ENCODE peak calls at places on chromosomes 16 and 17, in five cellular contexts. E is GM12878, M is WTC11, G is H1, H is HepG2. D is an unnamed sample.
A peak's percentile ranks its signal among the peaks of the same experiment; 100 is the strongest.

GRCh38 chr17:50629902-50630301 is 4.8 kb upstream of the ABCC3 start:
- DNase-seq in E (no peak), H (no peak), M (no peak), G (no peak), D (no peak)

GRCh38 chr16:1980026-1980769 is 1.1 kb downstream of the NOXO1 start:
- DNase-seq in G (no peak), M (peak; percentile 45), E (no peak), H (no peak), D (no peak)

GRCh38 chr16:85308585-85309540 is 196.6 kb upstream of the CIBAR2 start:
- DNase-seq in E (no peak), G (no peak), M (no peak), H (no peak), D (no peak)

GRCh38 chr16:27529962-27530361 is 19.8 kb downstream of the GTF3C1 start:
- DNase-seq in H (no peak), M (no peak), G (no peak), E (no peak), D (no peak)

GRCh38 chr17:63939401-63939800 is 7.3 kb upstream of the CD79B start:
- DNase-seq in G (no peak), E (no peak), M (no peak), H (no peak), D (no peak)

GRCh38 chr17:42518046-42518754 is 17.8 kb upstream of the NAGLU start:
- DNase-seq in M (no peak), E (no peak), G (no peak), H (no peak), D (peak; percentile 64)

GRCh38 chr16:46743232-46743719 is 4.9 kb downstream of the MYLK3 start:
- DNase-seq in E (no peak), G (no peak), H (peak; percentile 33), M (no peak), D (peak; percentile 85)

GRCh38 chr16:8866884-8867482 is 1.8 kb downstream of the CARHSP1 start:
- DNase-seq in M (no peak), E (no peak), G (no peak), H (no peak), D (no peak)

GRCh38 chr16:88665148-88665547 is 2.3 kb upstream of the MVD start:
- DNase-seq in M (no peak), G (no peak), E (no peak), H (no peak), D (no peak)

GRCh38 chr16:8878523-8878911 is 3.6 kb upstream of the LITAFD start:
- DNase-seq in H (no peak), E (no peak), G (no peak), M (no peak), D (no peak)

GRCh38 chr16:86740298-86740697 is 161.9 kb downstream of the FOXL1 start:
- DNase-seq in G (no peak), E (no peak), H (no peak), M (no peak), D (no peak)

GRCh38 chr17:19392303-19392702 is 5.3 kb upstream of the MFAP4 start:
- DNase-seq in H (no peak), G (no peak), M (no peak), E (no peak), D (no peak)

GRCh38 chr17:18045691-18046090 is 6.5 kb downstream of the GID4 start:
- DNase-seq in H (no peak), E (no peak), M (no peak), G (no peak), D (no peak)

GRCh38 chr17:61660726-61661125 is 69.7 kb upstream of the NACA2 start:
- DNase-seq in M (no peak), H (no peak), G (no peak), E (no peak), D (no peak)

GRCh38 chr17:1750628-1751027 is 8.0 kb downstream of the SERPINF2 start:
- DNase-seq in H (no peak), M (no peak), E (no peak), G (no peak), D (no peak)

GRCh38 chr16:4911831-4912422 is 25.0 kb downstream of the PPL start:
- DNase-seq in M (no peak), E (no peak), G (no peak), H (peak; percentile 32), D (no peak)

GRCh38 chr17:16432017-16432416 is 16.6 kb downstream of the TRPV2 start:
- DNase-seq in G (no peak), H (no peak), E (no peak), M (no peak), D (no peak)

GRCh38 chr17:56125830-56126819 is 27.1 kb upstream of the ANKFN1 start:
- DNase-seq in H (peak; percentile 27), E (no peak), G (no peak), M (no peak), D (peak; percentile 37)

GRCh38 chr16:14300631-14301149 is 229.6 kb downstream of the MRTFB start:
- DNase-seq in E (no peak), M (peak; percentile 59), H (peak; percentile 88), G (no peak), D (peak; percentile 53)

DNA sequence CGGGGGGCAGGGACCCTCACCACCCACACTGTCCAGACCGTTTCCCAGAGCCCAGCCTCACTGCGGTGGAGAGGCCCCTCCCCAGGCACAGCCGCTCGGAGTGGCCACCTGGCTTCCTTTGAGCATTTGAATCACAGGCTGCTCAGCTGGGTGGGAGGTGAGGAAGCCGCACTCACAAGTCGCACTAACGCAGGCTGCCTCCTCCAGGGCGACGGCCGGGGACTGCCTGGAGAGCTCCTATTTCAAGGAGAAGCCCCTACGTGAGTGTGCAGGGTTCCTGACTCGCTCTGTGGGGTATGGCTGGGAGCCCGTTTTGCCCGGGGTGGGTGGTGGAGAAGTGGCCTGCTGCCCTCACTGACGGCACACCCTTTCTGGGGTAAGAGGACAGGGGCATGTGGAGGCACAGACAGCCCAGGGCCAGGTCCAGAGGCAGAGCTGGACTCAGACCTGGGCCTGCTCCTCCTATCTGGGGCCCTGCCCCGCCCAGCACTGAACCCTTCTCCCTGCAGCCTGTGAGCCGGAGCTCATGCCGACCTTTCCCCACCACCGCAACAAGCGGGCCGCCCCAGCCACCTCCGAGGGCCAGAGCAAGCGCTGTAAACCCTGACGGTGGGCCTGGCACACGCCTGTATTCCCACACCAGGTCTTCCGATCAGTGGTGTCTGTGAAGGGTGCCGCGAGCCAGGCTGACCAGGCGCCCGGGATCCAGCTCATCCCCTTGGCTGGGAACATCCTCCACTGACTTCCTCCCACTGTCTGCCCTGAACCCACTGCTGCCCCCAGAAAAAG is 6.2 kb downstream of the SPATA2L start:
- DNase-seq in H (peak; percentile 64), G (no peak), M (no peak), E (no peak), D (no peak)
- TF ChIP-seq ATF2 in H (no peak), G (no peak), M (no peak), E (no peak), D (no peak)

GRCh38 chr17:6494239-6494941 is 50.1 kb downstream of the PIMREG start:
- DNase-seq in G (no peak), E (no peak), M (no peak), H (no peak), D (no peak)

GRCh38 chr17:6489016-6489550 is 44.8 kb downstream of the PIMREG start:
- DNase-seq in G (no peak), H (no peak), M (no peak), E (no peak), D (no peak)

GRCh38 chr17:6488008-6488539 is 43.8 kb downstream of the PIMREG start:
- DNase-seq in H (no peak), M (no peak), E (no peak), G (no peak), D (no peak)

GRCh38 chr17:6492892-6493674 is 48.8 kb downstream of the PIMREG start:
- DNase-seq in G (no peak), E (no peak), H (peak; percentile 19), M (no peak), D (peak; percentile 40)

DNA sequence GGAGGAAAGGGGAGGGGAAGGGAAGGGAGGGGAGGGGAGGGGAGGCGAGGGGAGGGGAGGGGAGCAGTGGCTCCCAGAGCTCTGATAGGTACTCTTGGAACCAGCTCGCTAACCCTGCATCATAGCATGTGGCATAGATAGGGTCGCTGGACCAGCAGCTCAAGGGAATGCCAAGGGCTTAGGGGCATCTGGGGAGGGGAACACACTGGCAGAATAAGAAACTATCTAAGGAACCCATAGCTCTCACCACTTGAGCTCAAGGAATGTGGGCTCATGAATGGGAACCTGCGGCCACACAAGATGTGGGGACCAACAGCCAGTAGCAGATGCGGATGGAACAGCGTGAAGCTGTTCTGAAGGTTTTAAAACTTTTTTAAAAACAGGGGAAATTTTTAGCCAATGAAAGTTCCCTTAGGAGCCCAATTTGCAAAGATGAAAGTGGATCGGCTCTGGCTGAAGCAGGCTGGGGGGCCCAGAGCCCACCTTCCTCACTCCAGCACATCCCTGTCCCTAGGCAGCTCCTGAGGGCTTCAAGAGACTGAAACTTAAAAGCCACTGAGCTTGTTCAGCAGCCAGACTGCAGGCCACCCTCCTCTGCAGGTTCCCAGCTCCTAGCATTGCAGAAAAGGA is 46.9 kb downstream of the PIMREG start:
- DNase-seq in M (no peak), G (no peak), E (no peak), H (no peak), D (no peak)
- TF ChIP-seq ATF2 in M (no peak), G (no peak), E (no peak), H (no peak), D (no peak)

GRCh38 chr16:71257768-71258167 is 27.2 kb upstream of the HYDIN start:
- DNase-seq in H (no peak), M (no peak), E (no peak), G (no peak), D (no peak)
- TF ChIP-seq ATF2 in H (no peak), M (no peak), E (no peak), G (no peak), D (no peak)

GRCh38 chr17:77164483-77165030 is 23.8 kb downstream of the SEC14L1 start:
- DNase-seq in H (peak; percentile 43), E (no peak), M (no peak), G (no peak), D (peak; percentile 28)
- TF ChIP-seq ATF2 in H (no peak), E (no peak), M (no peak), G (no peak), D (no peak)

DNA sequence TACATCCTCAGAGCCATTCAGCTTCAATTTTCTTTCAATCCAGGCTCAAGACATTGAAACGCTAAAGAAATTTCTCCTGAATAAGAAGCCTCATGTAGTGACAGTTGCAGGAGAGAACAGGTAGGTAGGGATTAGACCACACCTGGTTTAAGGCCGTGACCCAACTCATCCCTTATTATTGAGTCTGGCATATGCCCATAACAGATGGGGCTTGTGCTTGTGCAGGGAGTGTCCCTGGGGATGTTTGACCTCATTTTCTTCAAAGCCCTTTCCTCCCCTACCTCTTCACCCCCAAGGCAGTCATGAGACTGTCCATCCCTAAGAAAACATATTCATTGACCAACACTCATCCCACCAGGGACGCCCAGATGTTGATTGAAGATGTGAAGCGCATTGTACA is 24.3 kb downstream of the SUPT6H start:
- DNase-seq in G (no peak), M (no peak), H (no peak), E (no peak), D (no peak)
- TF ChIP-seq ATF2 in G (no peak), M (no peak), H (no peak), E (no peak), D (no peak)